ENCODE peak calls at places on chromosome 19, in nine cellular contexts. E, K, U, M, N, V, O, T and C are unnamed samples.

GRCh38 chr19:16896913-16897571 is 8.2 kb downstream of the F2RL3 start:
- DNase-seq in E (peak), K (peak), U (peak), M (peak), N (peak), V (peak), O (peak), T (peak), C (peak)

GRCh38 chr19:45421953-45422498 is 1.7 kb downstream of the ERCC1 start:
- DNase-seq in E (no peak), K (no peak), U (no peak), M (no peak), N (no peak), V (no peak), O (no peak), T (no peak), C (no peak)

GRCh38 chr19:45716314-45717130 is 14.2 kb downstream of the FBXO46 start:
- DNase-seq in E (no peak), K (no peak), U (peak), M (no peak), N (peak), V (no peak), O (no peak), T (peak), C (no peak)

GRCh38 chr19:57872450-57872849 is 16.4 kb downstream of the ZNF814 start:
- DNase-seq in E (no peak), K (no peak), U (no peak), M (no peak), N (no peak), V (no peak), O (no peak), T (no peak), C (no peak)

GRCh38 chr19:58128041-58128685 is 22.4 kb downstream of the ZNF329 start:
- DNase-seq in E (no peak), K (no peak), U (no peak), M (no peak), N (no peak), V (no peak), O (no peak), T (peak), C (no peak)

GRCh38 chr19:43751466-43752220 is 3.1 kb downstream of the SMG9 start:
- DNase-seq in E (no peak), K (no peak), U (no peak), M (no peak), N (no peak), V (no peak), O (no peak), T (peak), C (no peak)

GRCh38 chr19:52646571-52647222 is 8.5 kb upstream of the ZNF83 start:
- DNase-seq in E (no peak), K (no peak), U (no peak), M (no peak), N (no peak), V (no peak), O (no peak), T (no peak), C (no peak)

GRCh38 chr19:18390075-18390909 is 4.3 kb downstream of the GDF15 start:
- DNase-seq in E (no peak), K (no peak), U (no peak), M (no peak), N (no peak), V (no peak), O (no peak), T (no peak), C (no peak)

GRCh38 chr19:38769635-38770211 is 3.6 kb downstream of the LGALS7 start:
- DNase-seq in E (peak), K (peak), U (peak), M (peak), N (peak), V (peak), O (peak), T (no peak), C (peak)

GRCh38 chr19:19597809-19598306 is 20.6 kb downstream of the PBX4 start:
- DNase-seq in E (no peak), K (no peak), U (no peak), M (no peak), N (no peak), V (no peak), O (no peak), T (no peak), C (no peak)

GRCh38 chr19:51296331-51297093 is 14.9 kb upstream of the IGLON5 start:
- DNase-seq in E (no peak), K (no peak), U (no peak), M (no peak), N (no peak), V (no peak), O (no peak), T (peak), C (no peak)

DNA sequence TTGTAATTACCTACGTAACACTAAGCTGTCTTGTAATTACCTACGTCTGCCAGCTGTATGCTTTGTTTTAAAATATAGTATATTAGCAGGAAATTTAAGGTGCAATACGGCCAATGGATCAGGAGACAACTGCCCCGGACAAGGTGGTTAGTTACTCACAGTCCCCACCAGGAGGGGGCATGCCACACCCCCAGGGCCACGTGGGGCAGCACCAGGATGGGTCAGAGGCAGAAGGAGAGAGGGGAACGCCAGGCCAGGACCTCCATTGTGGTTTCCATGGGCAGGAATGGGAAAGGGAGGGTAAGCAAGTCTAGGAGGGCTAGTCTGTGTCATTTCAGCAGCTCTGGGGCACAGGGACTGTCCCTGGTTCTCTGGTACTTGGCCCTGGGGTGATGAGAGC is 140.1 kb downstream of the URI1 start:
- DNase-seq in E (no peak), K (no peak), U (no peak), M (no peak), N (no peak), V (no peak), O (no peak), T (no peak), C (no peak)
- TF ChIP-seq CTCF in E (no peak), K (no peak), U (no peak), M (no peak), N (no peak), V (no peak), O (no peak), T (no peak), C (no peak)

GRCh38 chr19:40523322-40524047 is 53.2 kb upstream of the SHKBP1 start:
- DNase-seq in E (peak), K (no peak), U (peak), M (no peak), N (peak), V (no peak), O (peak), T (peak), C (no peak)
- TF ChIP-seq CTCF in E (peak), K (no peak), U (peak), M (no peak), N (peak), V (no peak), O (peak), T (peak), C (peak)

GRCh38 chr19:751501-752341 is 809 bp downstream of the MISP start:
- DNase-seq in E (no peak), K (no peak), U (no peak), M (no peak), N (peak), V (no peak), O (no peak), T (peak), C (peak)

GRCh38 chr19:754530-754929 is 3.6 kb downstream of the MISP start:
- DNase-seq in E (no peak), K (no peak), U (no peak), M (no peak), N (no peak), V (no peak), O (no peak), T (no peak), C (no peak)

GRCh38 chr19:750640-751423 is at the start of gene MISP:
- DNase-seq in E (no peak), K (no peak), U (no peak), M (no peak), N (peak), V (no peak), O (no peak), T (peak), C (no peak)

GRCh38 chr19:755063-755462 is 4.2 kb downstream of the MISP start:
- DNase-seq in E (no peak), K (no peak), U (no peak), M (no peak), N (no peak), V (no peak), O (no peak), T (no peak), C (no peak)

GRCh38 chr19:752652-753517 is 2.0 kb downstream of the MISP start:
- DNase-seq in E (peak), K (no peak), U (no peak), M (no peak), N (peak), V (peak), O (no peak), T (peak), C (peak)
- TF ChIP-seq CTCF in E (no peak), K (no peak), U (no peak), M (no peak), N (no peak), V (no peak), O (no peak), T (no peak), C (no peak)

GRCh38 chr19:6752257-6753177 is 13.0 kb downstream of the TRIP10 start:
- DNase-seq in E (no peak), K (no peak), U (no peak), M (no peak), N (no peak), V (no peak), O (peak), T (no peak), C (no peak)

GRCh38 chr19:6754136-6754535 is 13.1 kb downstream of the SH2D3A start:
- DNase-seq in E (no peak), K (no peak), U (no peak), M (no peak), N (no peak), V (no peak), O (peak), T (no peak), C (no peak)

GRCh38 chr19:6753178-6754031 is 13.8 kb downstream of the SH2D3A start:
- DNase-seq in E (peak), K (peak), U (no peak), M (no peak), N (peak), V (peak), O (peak), T (peak), C (no peak)

GRCh38 chr19:6751189-6751588 is 11.7 kb downstream of the TRIP10 start:
- DNase-seq in E (no peak), K (no peak), U (no peak), M (no peak), N (no peak), V (no peak), O (no peak), T (no peak), C (no peak)

GRCh38 chr19:6750062-6750461 is 10.6 kb downstream of the TRIP10 start:
- DNase-seq in E (peak), K (no peak), U (no peak), M (no peak), N (no peak), V (no peak), O (no peak), T (no peak), C (no peak)
- TF ChIP-seq CTCF in E (no peak), K (no peak), U (no peak), M (no peak), N (no peak), V (no peak), O (no peak), T (no peak), C (no peak)

GRCh38 chr19:23318143-23318542 is 67.9 kb upstream of the ZNF724 start:
- DNase-seq in E (no peak), K (no peak), U (no peak), M (no peak), N (no peak), V (no peak), O (no peak), T (peak), C (no peak)
- TF ChIP-seq CTCF in E (no peak), K (no peak), U (no peak), M (no peak), N (no peak), V (no peak), O (no peak), T (no peak), C (no peak)

GRCh38 chr19:10421240-10421948 is 1.1 kb downstream of the PDE4A start:
- DNase-seq in E (no peak), K (no peak), U (no peak), M (no peak), N (no peak), V (no peak), O (no peak), T (no peak), C (no peak)
- TF ChIP-seq CTCF in E (no peak), K (no peak), U (peak), M (no peak), N (no peak), V (no peak), O (no peak), T (peak), C (no peak)

DNA sequence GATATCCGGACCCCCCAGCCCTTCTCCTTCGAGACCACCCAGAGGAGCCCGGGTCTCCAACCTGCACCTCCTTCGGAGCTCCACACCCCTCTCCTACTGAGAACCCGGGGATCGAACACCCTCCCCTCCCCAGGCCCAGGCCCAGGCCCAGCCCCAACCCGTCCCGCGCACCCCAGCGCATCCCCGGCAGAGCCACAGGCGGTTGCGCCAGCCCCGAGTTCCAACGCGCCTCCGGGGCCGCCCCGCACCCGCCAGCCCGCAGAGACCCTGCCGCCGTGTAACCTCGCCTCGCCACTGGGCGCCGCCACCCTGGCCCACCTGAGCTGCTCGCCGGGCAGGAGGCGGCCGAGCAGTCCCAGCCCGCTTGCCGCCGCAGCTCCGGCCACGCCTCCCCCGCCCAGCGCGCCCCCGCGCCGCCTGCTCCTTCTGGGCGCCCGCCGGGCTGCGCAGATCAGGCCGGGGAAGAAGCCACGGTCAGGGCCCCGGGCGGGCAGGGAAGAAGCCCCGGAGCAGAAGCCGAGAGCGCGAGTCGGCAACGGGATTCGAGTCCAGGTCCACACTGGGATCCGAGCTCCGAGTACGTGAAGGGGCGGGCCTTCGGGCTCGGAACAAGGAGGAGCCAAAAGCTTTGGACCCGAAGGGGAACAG is at the start of gene MBOAT7:
- DNase-seq in E (no peak), K (no peak), U (peak), M (no peak), N (no peak), V (no peak), O (no peak), T (no peak), C (no peak)
- TF ChIP-seq CTCF in E (no peak), K (peak), U (peak), M (peak), N (peak), V (no peak), O (peak), T (peak), C (no peak)